ENCODE peak calls at places on chromosomes 13 and 19, in four cellular contexts. H, W, M and E are unnamed samples. For H3K4me1, the result is how much of the 10 kb centered on the place peaks cover.

GRCh38 chr13:99647593-99647980 is 146.3 kb downstream of the TM9SF2 start:
- DNase-seq in H (no peak), W (no peak), M (no peak), E (no peak)

GRCh38 chr19:19534556-19535265 is 3.4 kb upstream of the CILP2 start:
- DNase-seq in H (no peak), W (no peak), M (no peak), E (no peak)

GRCh38 chr13:43737524-43737923 is 49.2 kb downstream of the ENOX1 start:
- DNase-seq in H (no peak), W (no peak), M (no peak), E (no peak)

GRCh38 chr13:102354011-102354410 is 47.8 kb downstream of the FGF14 start:
- DNase-seq in H (no peak), W (no peak), M (no peak), E (no peak)

GRCh38 chr13:94656766-94657165 is 55.1 kb downstream of the GPR180 start:
- DNase-seq in H (peak), W (no peak), M (peak), E (no peak)

GRCh38 chr13:71156550-71156949 is 710.5 kb downstream of the DACH1 start:
- DNase-seq in H (no peak), W (no peak), M (no peak), E (no peak)

GRCh38 chr19:368624-369020 is 24.0 kb upstream of the MIER2 start:
- DNase-seq in H (no peak), W (no peak), M (no peak), E (no peak)

GRCh38 chr19:8209111-8209964 is at the start of gene CERS4:
- DNase-seq in H (no peak), W (peak), M (no peak), E (no peak)

GRCh38 chr19:6861683-6862286 is 25.6 kb upstream of the ADGRE1 start:
- DNase-seq in H (peak), W (peak), M (no peak), E (no peak)

GRCh38 chr19:920051-920857 is 3.1 kb downstream of the KISS1R start:
- DNase-seq in H (peak), W (no peak), M (peak), E (peak)

GRCh38 chr13:70171151-70171550 is 62.9 kb upstream of the KLHL1 start:
- DNase-seq in H (no peak), W (no peak), M (no peak), E (no peak)

GRCh38 chr13:32905063-32905863 is 111.0 kb upstream of the KL start:
- DNase-seq in H (no peak), W (no peak), M (peak), E (peak)

GRCh38 chr13:79662882-79663281 is 181.9 kb downstream of the NDFIP2 start:
- DNase-seq in H (no peak), W (no peak), M (no peak), E (no peak)

GRCh38 chr19:12828494-12828893 is 5.9 kb downstream of the RTBDN start:
- DNase-seq in H (no peak), W (peak), M (no peak), E (peak)

GRCh38 chr13:107271226-107271625 is 703.3 kb upstream of the ARGLU1 start:
- DNase-seq in H (no peak), W (no peak), M (no peak), E (peak)

GRCh38 chr13:70613295-70613694 is 505.0 kb upstream of the KLHL1 start:
- DNase-seq in H (no peak), W (no peak), M (no peak), E (no peak)

GRCh38 chr13:29474991-29475390 is 120.5 kb downstream of the SLC7A1 start:
- DNase-seq in H (peak), W (no peak), M (no peak), E (no peak)

GRCh38 chr13:46523972-46524737 is 28.8 kb upstream of the LRCH1 start:
- DNase-seq in H (no peak), W (no peak), M (no peak), E (peak)

GRCh38 chr19:58196911-58197616 is 14.2 kb downstream of the ZNF274 start:
- DNase-seq in H (no peak), W (peak), M (no peak), E (no peak)

GRCh38 chr13:67650471-67650870 is 420.3 kb upstream of the PCDH9 start:
- DNase-seq in H (no peak), W (no peak), M (no peak), E (no peak)

GRCh38 chr19:40144151-40144550 is 47.1 kb upstream of the MAP3K10 start:
- DNase-seq in H (no peak), W (peak), M (peak), E (no peak)

GRCh38 chr13:61765181-61765742 is 349.6 kb upstream of the PCDH20 start:
- DNase-seq in H (no peak), W (no peak), M (no peak), E (no peak)

GRCh38 chr19:29813665-29814064 is 1.9 kb downstream of the CCNE1 start:
- DNase-seq in H (no peak), W (no peak), M (no peak), E (no peak)

GRCh38 chr13:28413999-28414398 is 80.9 kb downstream of the FLT1 start:
- DNase-seq in H (no peak), W (no peak), M (no peak), E (no peak)

GRCh38 chr19:23343434-23344010 is 51.7 kb downstream of the ZNF91 start:
- DNase-seq in H (no peak), W (peak), M (no peak), E (no peak)

GRCh38 chr19:42563352-42564210 is 31.1 kb downstream of the CEACAM8 start:
- DNase-seq in H (no peak), W (peak), M (peak), E (peak)

GRCh38 chr13:109180905-109181425 is 551.6 kb downstream of the MYO16 start:
- DNase-seq in H (peak), W (no peak), M (peak), E (no peak)

GRCh38 chr13:80012281-80012680 is 328.6 kb downstream of the SPRY2 start:
- DNase-seq in H (no peak), W (no peak), M (no peak), E (no peak)

GRCh38 chr13:112236539-112237197 is 139.5 kb upstream of the SPACA7 start:
- DNase-seq in H (no peak), W (no peak), M (no peak), E (no peak)

GRCh38 chr13:78325585-78325984 is 277.8 kb downstream of the POU4F1 start:
- DNase-seq in H (no peak), W (no peak), M (no peak), E (no peak)

GRCh38 chr19:52963229-52963760 is 614 bp upstream of the ZNF816 start:
- DNase-seq in H (no peak), W (no peak), M (no peak), E (no peak)

GRCh38 chr13:112688560-112689497 is 1.0 kb upstream of the ATP11A start:
- DNase-seq in H (no peak), W (peak), M (no peak), E (peak)

GRCh38 chr13:98335721-98336120 is 158.7 kb upstream of the RNF113B start:
- DNase-seq in H (no peak), W (no peak), M (no peak), E (no peak)

GRCh38 chr13:64505511-64505910 is 2724.6 kb downstream of the PCDH9 start:
- DNase-seq in H (no peak), W (no peak), M (no peak), E (no peak)

GRCh38 chr19:3236272-3236671 is 11.8 kb downstream of the CELF5 start:
- DNase-seq in H (no peak), W (no peak), M (no peak), E (no peak)
- H3K4me3 ChIP-seq in H (no peak), W (no peak), M (no peak), E (no peak)

GRCh38 chr19:10812902-10813404 is 23.1 kb downstream of the TMED1 start:
- DNase-seq in H (peak), W (no peak), M (no peak), E (no peak)
- H3K4me1 ChIP-seq in H (under half), W (under half), M (under half), E (under half)

DNA sequence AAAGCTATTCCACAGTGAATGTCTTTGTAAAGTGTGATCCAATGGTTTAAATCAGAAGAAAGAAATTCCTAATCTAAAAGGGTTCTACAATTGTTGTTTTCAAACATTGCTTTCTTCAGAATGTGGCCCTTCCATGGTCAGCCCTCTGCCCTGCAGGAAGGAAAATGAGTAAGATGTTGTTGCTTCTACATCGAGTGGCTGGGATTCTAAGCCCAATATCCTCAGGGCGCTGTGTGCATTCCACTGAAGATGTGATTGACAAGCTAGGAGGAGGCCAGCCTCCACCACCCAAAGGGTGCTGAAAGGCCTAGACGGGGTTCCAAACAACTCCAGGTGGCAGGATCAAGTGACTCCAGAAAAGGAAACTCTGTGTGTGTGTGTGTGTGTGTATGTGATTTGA is 316.9 kb upstream of the TSHZ3 start:
- DNase-seq in H (no peak), W (no peak), M (no peak), E (no peak)
- H2AFZ ChIP-seq in H (no peak), W (no peak), M (no peak), E (no peak)

GRCh38 chr19:36526581-36526980 is 1.5 kb downstream of the ZNF260 start:
- DNase-seq in H (no peak), W (no peak), M (no peak), E (no peak)
- H3K4me3 ChIP-seq in H (no peak), W (peak), M (no peak), E (peak)